ENCODE peak calls at places on chromosome 2, in six cellular contexts. E is caudate nucleus, Y is substantia nigra, B is skeletal muscle cell, J is AG08395, S is NCI-H1436 treated with DMSO at 0.1 percent for 48 hours. C is an unnamed sample.

GRCh38 chr2:24825883-24826800 is 32.9 kb downstream of the CENPO start:
- DNase-seq in Y (no peak), J (no peak), E (no peak), B (no peak), S (no peak), C (no peak)

GRCh38 chr2:172273910-172274571 is 153.3 kb upstream of the ITGA6 start:
- DNase-seq in S (no peak), J (no peak), E (no peak), Y (no peak), B (no peak), C (no peak)

GRCh38 chr2:144479138-144479537 is 40.8 kb downstream of the ZEB2 start:
- DNase-seq in S (no peak), B (peak; percentile 24), E (no peak), J (peak; percentile 42), Y (no peak), C (peak; percentile 56)

GRCh38 chr2:61288070-61288841 is 126.3 kb downstream of the C2orf74 start:
- DNase-seq in Y (no peak), B (peak; percentile 10), S (no peak), J (no peak), E (no peak), C (no peak)

GRCh38 chr2:3679180-3679579 is 21.2 kb downstream of the ALLC start:
- DNase-seq in J (no peak), B (no peak), E (no peak), Y (no peak), S (no peak), C (no peak)

GRCh38 chr2:239363946-239364637 is 36.7 kb downstream of the HDAC4 start:
- DNase-seq in B (no peak), Y (no peak), E (no peak), S (no peak), J (no peak), C (no peak)

GRCh38 chr2:2328847-2329246 is 2.2 kb downstream of the MYT1L start:
- DNase-seq in B (no peak), E (no peak), S (peak; percentile 65), J (no peak), Y (no peak), C (no peak)

GRCh38 chr2:119424284-119425118 is 7.2 kb upstream of the TMEM37 start:
- DNase-seq in J (no peak), E (no peak), S (no peak), B (no peak), Y (no peak), C (no peak)

GRCh38 chr2:3667151-3667631 is 9.2 kb downstream of the ALLC start:
- DNase-seq in J (no peak), B (no peak), E (no peak), S (no peak), Y (no peak), C (no peak)

GRCh38 chr2:23556929-23557328 is 171.9 kb downstream of the KLHL29 start:
- DNase-seq in E (no peak), S (peak; percentile 42), B (no peak), Y (no peak), J (no peak), C (no peak)

GRCh38 chr2:61712060-61712459 is 141.8 kb downstream of the FAM161A start:
- DNase-seq in E (no peak), S (no peak), Y (no peak), J (no peak), B (no peak), C (no peak)

C was measured in GM03348.